ENCODE peak calls at places on chromosomes 3 and 15, in nine cellular contexts. K is bronchial epithelial cell, B is body of pancreas, E is lung, O is cardiac fibroblast, T is lower lobe of right lung, C is foreskin fibroblast, Z is colonic mucosa, L is NB4. U is an unnamed sample.

GRCh38 chr15:71189723-71190122 is 74.5 kb downstream of the THSD4 start:
- DNase-seq in Z (no peak), C (peak), E (peak), T (no peak), K (no peak), O (no peak), B (no peak), L (no peak), U (no peak)

GRCh38 chr3:186108106-186108940 is 566 bp downstream of the ETV5 start:
- DNase-seq in E (no peak), B (peak), L (peak), K (no peak), T (peak), Z (peak), O (peak), C (peak), U (peak)

GRCh38 chr3:14295777-14296176 is 106.6 kb upstream of the SLC6A6 start:
- DNase-seq in K (peak), Z (no peak), O (no peak), E (no peak), T (no peak), C (no peak), L (no peak), B (no peak), U (no peak)

GRCh38 chr15:56052389-56053045 is 59.1 kb upstream of the NEDD4 start:
- DNase-seq in C (peak), K (peak), O (peak), T (no peak), E (no peak), L (peak), Z (no peak), B (peak), U (peak)

GRCh38 chr3:159091936-159092335 is 290.1 kb downstream of the MFSD1 start:
- DNase-seq in T (no peak), C (peak), B (no peak), O (no peak), Z (no peak), K (no peak), L (no peak), E (no peak), U (no peak)

GRCh38 chr3:86801921-86802320 is 189.0 kb downstream of the VGLL3 start:
- DNase-seq in Z (no peak), K (no peak), O (no peak), E (no peak), T (no peak), C (peak), L (no peak), B (no peak), U (no peak)

GRCh38 chr3:197478746-197479668 is 76.8 kb downstream of the BDH1 start:
- DNase-seq in L (peak), T (no peak), Z (no peak), B (peak), E (no peak), O (peak), K (peak), C (peak), U (no peak)

GRCh38 chr15:92848852-92849598 is 51.1 kb upstream of the CHD2 start:
- DNase-seq in T (no peak), L (peak), C (peak), Z (no peak), K (no peak), O (peak), E (no peak), B (no peak), U (peak)

GRCh38 chr3:183537295-183537730 is 18.2 kb downstream of the KLHL6 start:
- DNase-seq in Z (no peak), K (peak), E (no peak), C (peak), L (peak), T (peak), B (no peak), O (peak), U (no peak)

GRCh38 chr3:100277255-100277800 is 16.5 kb downstream of the TBC1D23 start:
- DNase-seq in Z (no peak), L (no peak), B (no peak), E (no peak), C (peak), O (no peak), K (no peak), T (no peak), U (no peak)

GRCh38 chr3:98013428-98014349 is 21.4 kb downstream of the GABRR3 start:
- DNase-seq in O (peak), B (no peak), E (no peak), T (no peak), K (peak), L (no peak), C (peak), Z (no peak), U (no peak)
- TF ChIP-seq CTCF in O (no peak), B (no peak), E (no peak), T (no peak), K (peak), L (no peak), C (no peak), Z (no peak), U (no peak)

GRCh38 chr15:45187578-45187893 is 230 bp downstream of the SHF start:
- DNase-seq in C (no peak), B (no peak), O (no peak), E (no peak), Z (no peak), L (no peak), T (no peak), K (no peak), U (no peak)

GRCh38 chr15:45184562-45185041 is 3.2 kb downstream of the SHF start:
- DNase-seq in B (no peak), Z (no peak), K (no peak), L (no peak), O (no peak), E (no peak), C (no peak), T (no peak), U (no peak)

GRCh38 chr15:45186771-45187577 is 792 bp downstream of the SHF start:
- DNase-seq in L (no peak), C (no peak), O (no peak), K (no peak), E (no peak), Z (peak), T (no peak), B (no peak), U (no peak)

GRCh38 chr15:45185069-45185779 is 2.5 kb downstream of the SHF start:
- DNase-seq in L (no peak), Z (no peak), B (no peak), T (no peak), O (no peak), C (no peak), K (no peak), E (no peak), U (no peak)

GRCh38 chr15:45185903-45186770 is 1.6 kb downstream of the SHF start:
- DNase-seq in B (no peak), E (no peak), O (no peak), C (peak), Z (peak), L (no peak), T (no peak), K (no peak), U (no peak)
- H3K4me3 ChIP-seq in B (no peak), E (no peak), O (no peak), C (peak), Z (peak), L (no peak), T (peak), K (no peak), U (no peak)

DNA sequence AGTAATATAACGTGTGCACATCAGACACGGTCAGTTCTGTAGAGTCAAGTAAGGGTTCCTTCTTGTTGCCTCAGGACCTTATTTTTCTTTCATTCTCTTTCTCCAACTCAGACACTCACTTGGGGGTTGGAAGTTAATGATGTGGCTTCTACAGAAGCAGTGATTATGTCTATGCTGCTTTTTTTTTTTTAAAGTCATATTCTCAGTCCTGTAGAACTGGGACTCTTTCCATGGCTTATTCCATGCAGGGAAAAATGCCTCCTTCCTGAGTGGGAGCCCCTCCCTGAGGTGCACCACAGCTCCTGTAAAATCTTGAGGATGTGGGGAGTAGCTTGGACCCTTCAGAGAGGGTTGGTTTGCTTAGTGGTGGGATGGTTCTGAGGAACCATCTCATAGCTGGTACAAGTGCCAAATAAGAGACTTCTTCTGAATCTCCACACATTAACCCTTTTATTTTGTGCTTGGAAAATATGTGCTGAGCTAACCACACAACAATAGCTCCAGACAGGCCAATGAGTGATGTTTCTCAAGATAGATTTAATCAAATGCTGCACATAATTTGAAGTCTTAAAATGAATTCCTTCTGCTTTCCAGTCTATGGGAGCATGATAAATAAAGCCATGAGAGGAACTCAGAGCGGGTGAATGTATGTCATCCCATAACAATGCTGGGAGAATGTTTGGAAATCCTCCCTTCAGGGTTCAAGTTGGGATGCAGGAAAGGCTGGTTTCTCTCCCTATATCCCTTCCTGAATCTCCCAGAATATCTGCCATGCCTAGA is 23.3 kb upstream of the FSTL1 start:
- DNase-seq in T (no peak), L (no peak), Z (no peak), B (no peak), K (no peak), O (no peak), C (no peak), E (no peak), U (no peak)
- TF ChIP-seq CTCF in T (no peak), L (no peak), Z (no peak), B (no peak), K (no peak), O (no peak), C (no peak), E (no peak), U (no peak)

DNA sequence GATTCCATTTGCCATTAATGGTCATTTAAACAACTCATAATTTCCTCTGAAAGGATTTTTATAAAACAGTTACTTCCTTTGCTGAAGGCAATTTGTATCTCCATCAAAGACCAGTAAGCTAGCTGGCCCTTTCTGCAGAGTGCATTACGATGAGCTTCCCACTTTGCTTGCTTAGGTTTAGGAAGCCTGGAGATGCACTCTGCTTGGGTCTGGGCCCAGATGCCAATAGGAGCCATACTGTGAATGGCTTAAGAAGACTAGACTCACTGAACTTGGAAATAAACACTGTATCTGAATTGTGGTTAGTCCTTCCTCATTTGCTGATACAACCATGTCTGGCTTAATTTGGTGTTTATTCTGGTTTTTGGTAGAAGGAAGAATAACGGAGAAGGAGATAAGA is 38.0 kb downstream of the OXNAD1 start:
- DNase-seq in K (no peak), B (no peak), T (no peak), E (no peak), L (no peak), O (no peak), C (no peak), Z (no peak), U (no peak)
- H3K4me3 ChIP-seq in K (no peak), B (no peak), T (no peak), E (no peak), L (no peak), O (no peak), C (no peak), Z (no peak), U (no peak)

GRCh38 chr3:76044601-76045600 is 259.6 kb upstream of the ZNF717 start:
- DNase-seq in E (no peak), K (peak), B (peak), L (peak), O (peak), C (peak), Z (peak), T (no peak), U (peak)
- TF ChIP-seq CTCF in E (peak), K (peak), B (peak), L (peak), O (peak), C (peak), Z (peak), T (peak), U (peak)

GRCh38 chr3:5497497-5497896 is 310.0 kb downstream of the EDEM1 start:
- DNase-seq in T (no peak), C (no peak), O (no peak), B (no peak), K (no peak), E (no peak), L (no peak), Z (no peak), U (no peak)

GRCh38 chr3:5503136-5503535 is 315.6 kb downstream of the EDEM1 start:
- DNase-seq in C (no peak), L (no peak), Z (no peak), T (no peak), B (no peak), K (no peak), E (no peak), O (no peak), U (peak)

GRCh38 chr3:5494913-5495519 is 307.5 kb downstream of the EDEM1 start:
- DNase-seq in B (no peak), E (no peak), C (no peak), O (no peak), T (no peak), L (no peak), Z (no peak), K (peak), U (no peak)

GRCh38 chr3:5499404-5499803 is 311.9 kb downstream of the EDEM1 start:
- DNase-seq in E (no peak), B (no peak), L (no peak), K (no peak), T (no peak), C (no peak), Z (no peak), O (no peak), U (peak)

DNA sequence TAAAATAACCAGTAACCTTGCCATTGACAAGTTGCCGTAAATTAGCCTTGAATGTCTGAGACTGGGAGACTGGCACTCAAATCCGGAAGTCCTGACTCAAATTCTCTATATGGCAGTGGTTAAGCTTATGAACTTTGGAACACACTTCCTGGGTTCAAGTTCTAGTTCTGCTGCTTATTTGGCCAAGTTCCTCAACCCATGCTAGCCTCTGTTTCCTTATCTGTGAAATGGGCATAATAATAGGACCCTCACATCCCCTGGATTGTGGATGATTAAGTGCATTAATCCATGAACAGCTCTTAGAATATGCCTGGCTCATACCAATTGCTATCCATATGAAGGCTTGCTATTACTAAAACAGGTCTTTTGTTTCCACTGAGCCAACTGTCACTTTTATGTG is 311.5 kb downstream of the EDEM1 start:
- DNase-seq in E (no peak), Z (no peak), O (no peak), T (no peak), K (no peak), B (no peak), L (no peak), C (no peak), U (peak)
- H3K4me3 ChIP-seq in E (no peak), Z (no peak), O (no peak), T (no peak), K (no peak), B (no peak), L (no peak), C (no peak), U (no peak)

U was measured in GM12865.